ENCODE peak calls at places on chromosomes 11 and 22, in eight cellular contexts. Q, O, D, L, U, J, B and P are unnamed samples.

GRCh38 chr11:63535734-63536133 is 874 bp upstream of the PLAAT4 start:
- DNase-seq in U (no peak), B (no peak), L (no peak), J (no peak), O (no peak), Q (no peak), D (no peak), P (no peak)

GRCh38 chr22:39493759-39494158 is 8.3 kb upstream of the MIEF1 start:
- DNase-seq in D (peak), J (peak), L (peak), B (no peak), U (no peak), O (peak), Q (no peak), P (no peak)

GRCh38 chr11:31823372-31824371 is 12.6 kb upstream of the PAX6 start:
- DNase-seq in L (no peak), U (no peak), O (no peak), Q (no peak), B (no peak), D (no peak), J (no peak), P (peak)

GRCh38 chr11:43941257-43941879 is 1.1 kb upstream of the C11orf96 start:
- DNase-seq in D (peak), O (no peak), L (no peak), B (no peak), J (peak), U (no peak), Q (no peak), P (no peak)

GRCh38 chr11:123235687-123236261 is 40.7 kb upstream of the CLMP start:
- DNase-seq in O (no peak), L (peak), J (peak), B (no peak), U (no peak), D (peak), Q (no peak), P (no peak)

GRCh38 chr11:66316849-66317251 is at the start of gene CD248:
- DNase-seq in B (no peak), J (peak), L (peak), Q (no peak), O (no peak), D (peak), U (peak), P (peak)

GRCh38 chr22:43848366-43849171 is 13.7 kb downstream of the SULT4A1 start:
- DNase-seq in U (peak), B (no peak), L (no peak), D (peak), J (peak), O (no peak), Q (no peak), P (peak)

GRCh38 chr11:330694-331314 is 10.1 kb upstream of the IFITM3 start:
- DNase-seq in U (no peak), D (no peak), B (no peak), Q (no peak), L (no peak), J (no peak), O (no peak), P (peak)

GRCh38 chr22:44192098-44192810 is 11.5 kb downstream of the PARVG start:
- DNase-seq in O (peak), Q (no peak), B (no peak), D (peak), U (peak), L (no peak), J (no peak), P (peak)

GRCh38 chr11:119052163-119052814 is 4.7 kb downstream of the HYOU1 start:
- DNase-seq in U (no peak), O (peak), L (no peak), Q (no peak), B (no peak), J (no peak), D (no peak), P (no peak)

GRCh38 chr22:45731041-45731797 is 59.6 kb downstream of the ATXN10 start:
- DNase-seq in B (no peak), U (no peak), L (peak), D (peak), O (peak), J (peak), Q (no peak), P (no peak)

GRCh38 chr11:9861860-9862725 is 198.2 kb downstream of the SWAP70 start:
- DNase-seq in O (peak), U (peak), Q (peak), D (peak), J (peak), L (peak), B (no peak), P (peak)

GRCh38 chr11:21911046-21911445 is 281.8 kb upstream of the ANO5 start:
- DNase-seq in B (no peak), U (no peak), J (no peak), D (no peak), Q (no peak), O (no peak), L (no peak), P (no peak)

GRCh38 chr22:29587938-29588699 is 7.2 kb upstream of the NIPSNAP1 start:
- DNase-seq in Q (peak), L (peak), U (no peak), O (peak), J (peak), B (no peak), D (peak), P (no peak)

GRCh38 chr22:24938741-24939341 is 7.7 kb downstream of the LHFPL7 start:
- DNase-seq in L (peak), U (peak), J (peak), B (no peak), Q (no peak), O (peak), D (peak), P (peak)

GRCh38 chr22:29773233-29773632 is 6.1 kb downstream of the UQCR10 start:
- DNase-seq in U (no peak), B (no peak), D (no peak), L (peak), Q (peak), J (no peak), O (peak), P (no peak)

GRCh38 chr11:46357483-46357936 is 10.2 kb downstream of the DGKZ start:
- DNase-seq in O (peak), L (no peak), Q (no peak), D (no peak), B (no peak), U (no peak), J (no peak), P (no peak)

GRCh38 chr11:70100791-70101190 is 22.7 kb downstream of the ANO1 start:
- DNase-seq in Q (no peak), L (no peak), B (no peak), U (no peak), J (no peak), O (no peak), D (no peak), P (no peak)

GRCh38 chr11:72607496-72607895 is 66.7 kb downstream of the PDE2A start:
- DNase-seq in O (no peak), B (no peak), D (no peak), L (no peak), J (no peak), U (no peak), Q (no peak), P (no peak)

GRCh38 chr11:72609451-72609850 is 64.8 kb downstream of the PDE2A start:
- DNase-seq in O (no peak), U (no peak), J (no peak), L (no peak), B (no peak), D (no peak), Q (no peak), P (no peak)

GRCh38 chr11:72607101-72607468 is 67.1 kb downstream of the PDE2A start:
- DNase-seq in B (no peak), U (no peak), D (no peak), J (no peak), L (no peak), Q (no peak), O (no peak), P (no peak)

GRCh38 chr11:72606362-72607100 is 67.7 kb downstream of the PDE2A start:
- DNase-seq in Q (no peak), B (no peak), L (no peak), O (no peak), D (no peak), J (peak), U (no peak), P (no peak)

GRCh38 chr11:72609045-72609444 is 65.2 kb downstream of the PDE2A start:
- DNase-seq in Q (no peak), D (peak), B (no peak), L (peak), U (no peak), J (peak), O (no peak), P (no peak)
- TF ChIP-seq CTCF in Q (peak), D (peak), B (peak), L (peak), U (no peak), J (peak), O (peak), P (peak)

GRCh38 chr22:26377170-26377825 is 51.8 kb upstream of the ASPHD2 start:
- DNase-seq in O (no peak), L (no peak), Q (no peak), D (peak), J (peak), B (no peak), U (no peak), P (peak)
- TF ChIP-seq CTCF in O (no peak), L (no peak), Q (no peak), D (peak), J (no peak), B (no peak), U (no peak), P (peak)

GRCh38 chr22:35742342-35743100 is 24.8 kb downstream of the APOL5 start:
- DNase-seq in O (peak), J (peak), L (peak), B (no peak), Q (peak), U (no peak), D (peak), P (no peak)

GRCh38 chr22:35740616-35741015 is 22.9 kb downstream of the APOL5 start:
- DNase-seq in Q (no peak), B (no peak), D (no peak), O (no peak), J (no peak), L (no peak), U (no peak), P (no peak)

GRCh38 chr22:35736701-35737100 is 19.0 kb downstream of the APOL5 start:
- DNase-seq in L (no peak), U (no peak), Q (no peak), B (no peak), O (no peak), J (no peak), D (no peak), P (no peak)

GRCh38 chr22:35739076-35739475 is 21.4 kb downstream of the APOL5 start:
- DNase-seq in B (no peak), J (no peak), Q (no peak), O (no peak), D (no peak), L (no peak), U (no peak), P (no peak)

DNA sequence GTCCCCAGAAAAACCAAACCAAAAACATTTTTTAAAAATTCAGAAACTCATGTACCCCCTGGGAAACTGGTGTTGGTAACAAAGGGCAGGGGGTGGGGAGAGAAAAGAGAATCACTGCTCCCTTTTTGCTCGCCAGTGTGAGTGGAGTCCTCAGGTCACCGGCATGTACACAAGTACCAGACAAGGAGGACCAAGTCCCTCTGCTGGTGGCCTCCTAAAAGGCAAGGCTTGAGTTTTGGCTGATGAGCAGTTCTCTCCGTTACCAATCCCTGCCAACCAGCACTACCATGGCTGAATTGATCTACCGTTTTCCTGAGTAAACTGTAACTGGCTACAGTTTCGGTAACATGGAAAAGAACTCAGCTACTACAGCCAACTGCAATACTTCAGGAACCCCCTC is 22.0 kb downstream of the APOL5 start:
- DNase-seq in L (no peak), J (no peak), D (no peak), B (no peak), Q (no peak), O (no peak), U (no peak), P (no peak)
- TF ChIP-seq CTCF in L (peak), J (no peak), D (peak), B (peak), Q (no peak), O (peak), U (no peak), P (peak)

GRCh38 chr11:104254347-104254746 is 90.4 kb upstream of the PDGFD start:
- DNase-seq in U (peak), O (peak), D (peak), Q (no peak), L (no peak), B (peak), J (peak), P (peak)

GRCh38 chr11:104259121-104259610 is 95.2 kb upstream of the PDGFD start:
- DNase-seq in J (no peak), B (no peak), D (no peak), L (no peak), Q (no peak), O (no peak), U (no peak), P (no peak)

GRCh38 chr11:104260456-104260855 is 96.5 kb upstream of the PDGFD start:
- DNase-seq in B (no peak), Q (no peak), L (no peak), D (no peak), J (no peak), O (no peak), U (no peak), P (no peak)

DNA sequence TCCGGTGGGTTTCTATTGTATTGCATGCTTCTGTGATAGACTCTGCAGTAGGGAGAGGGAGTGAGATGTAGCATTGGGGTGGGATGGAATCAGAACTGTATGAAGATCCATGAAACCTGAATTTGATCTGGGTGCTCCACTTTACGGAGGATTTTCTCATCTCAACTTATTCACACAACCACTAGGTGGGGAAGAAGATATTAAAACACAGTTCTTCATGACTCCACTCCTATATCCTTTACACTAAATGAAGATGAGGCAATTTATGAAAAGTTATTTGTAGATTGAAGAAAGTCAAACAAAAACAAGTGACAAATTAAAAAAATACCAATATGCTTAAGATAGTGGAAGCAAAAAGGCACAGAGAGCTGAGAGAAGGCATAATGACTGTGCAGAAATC is 92.6 kb upstream of the PDGFD start:
- DNase-seq in D (peak), J (peak), Q (no peak), O (no peak), U (no peak), B (no peak), L (no peak), P (no peak)
- TF ChIP-seq CTCF in D (peak), J (peak), Q (peak), O (peak), U (no peak), B (no peak), L (peak), P (peak)